ENCODE peak calls at places on chromosomes 12 and 14, in four cellular contexts. U is GM12878, X is HepG2, A is K562. K is an unnamed sample.

GRCh38 chr12:47904647-47905312 is at the start of gene VDR:
- DNase-seq in U (no peak), X (peak; percentile 28), A (peak; percentile 96), K (peak; percentile 96)

GRCh38 chr12:12684375-12685106 is 11.4 kb downstream of the GPR19 start:
- DNase-seq in U (no peak), X (peak; percentile 13), A (peak; percentile 15), K (no peak)

GRCh38 chr12:102504871-102505270 is 24.5 kb upstream of the IGF1 start:
- DNase-seq in U (no peak), X (no peak), A (no peak), K (no peak)

GRCh38 chr12:124452576-124453391 is 114.6 kb downstream of the NCOR2 start:
- DNase-seq in U (no peak), X (no peak), A (no peak), K (no peak)

GRCh38 chr12:67366530-67367196 is 97.5 kb downstream of the CAND1 start:
- DNase-seq in U (no peak), X (no peak), A (no peak), K (no peak)

GRCh38 chr12:30985814-30986452 is 59.4 kb downstream of the TSPAN11 start:
- DNase-seq in U (no peak), X (peak; percentile 33), A (peak; percentile 41), K (peak; percentile 72)

GRCh38 chr12:112283541-112283940 is 98.7 kb downstream of the HECTD4 start:
- DNase-seq in U (no peak), X (no peak), A (no peak), K (no peak)

GRCh38 chr12:80698266-80698665 is 9.2 kb upstream of the MYF6 start:
- DNase-seq in U (no peak), X (no peak), A (no peak), K (no peak)

GRCh38 chr14:55122441-55122986 is 6.5 kb upstream of the LGALS3 start:
- DNase-seq in U (no peak), X (peak; percentile 34), A (peak; percentile 54), K (no peak)

GRCh38 chr14:103699901-103700752 is 15.1 kb downstream of the XRCC3 start:
- DNase-seq in U (no peak), X (no peak), A (no peak), K (no peak)

GRCh38 chr14:56945291-56945690 is 135.0 kb upstream of the OTX2 start:
- DNase-seq in U (no peak), X (no peak), A (no peak), K (no peak)

GRCh38 chr14:54787263-54787662 is 115.4 kb downstream of the GCH1 start:
- DNase-seq in U (no peak), X (no peak), A (no peak), K (no peak)

GRCh38 chr12:91562476-91562875 is 379.9 kb upstream of the DCN start:
- DNase-seq in U (no peak), X (no peak), A (no peak), K (no peak)

GRCh38 chr12:28876423-28876822 is 272.7 kb upstream of the FAR2 start:
- DNase-seq in U (no peak), X (no peak), A (no peak), K (no peak)

GRCh38 chr14:101195309-101195724 is 291.8 kb upstream of the RTL1 start:
- DNase-seq in U (no peak), X (no peak), A (no peak), K (no peak)

GRCh38 chr14:38404100-38404541 is 148.2 kb upstream of the CLEC14A start:
- DNase-seq in U (no peak), X (no peak), A (no peak), K (no peak)

GRCh38 chr14:22982013-22982476 is 306 bp downstream of the AJUBA start:
- DNase-seq in U (no peak), X (no peak), A (no peak), K (no peak)

GRCh38 chr12:62750941-62751843 is 183.8 kb downstream of the PPM1H start:
- DNase-seq in U (no peak), X (no peak), A (no peak), K (no peak)

GRCh38 chr14:24231263-24232120 is 675 bp downstream of the NEDD8 start:
- DNase-seq in U (no peak), X (peak; percentile 40), A (peak; percentile 16), K (no peak)

GRCh38 chr14:60214003-60214402 is 35.0 kb upstream of the PPM1A start:
- DNase-seq in U (no peak), X (no peak), A (no peak), K (no peak)

GRCh38 chr12:51751657-51752056 is 96.9 kb downstream of the FIGNL2 start:
- DNase-seq in U (no peak), X (no peak), A (no peak), K (no peak)

GRCh38 chr14:104438166-104438887 is 141.2 kb upstream of the C14orf180 start:
- DNase-seq in U (no peak), X (no peak), A (no peak), K (no peak)

GRCh38 chr12:59007620-59008019 is 87.3 kb upstream of the LRIG3 start:
- DNase-seq in U (no peak), X (no peak), A (no peak), K (no peak)

GRCh38 chr14:26113930-26114329 is 483.9 kb downstream of the NOVA1 start:
- DNase-seq in U (no peak), X (no peak), A (no peak), K (no peak)

GRCh38 chr14:58100735-58101368 is 51.2 kb downstream of the ARMH4 start:
- DNase-seq in U (no peak), X (no peak), A (no peak), K (no peak)

GRCh38 chr14:46377305-46377704 is 274.3 kb downstream of the RPL10L start:
- DNase-seq in U (no peak), X (no peak), A (no peak), K (no peak)

GRCh38 chr12:52210186-52210924 is 18.5 kb upstream of the KRT80 start:
- DNase-seq in U (no peak), X (no peak), A (no peak), K (no peak)

GRCh38 chr12:45730842-45731336 is 1.4 kb downstream of the ARID2 start:
- DNase-seq in U (no peak), X (peak; percentile 60), A (no peak), K (peak; percentile 6)

GRCh38 chr12:97568336-97569180 is 106.0 kb downstream of the RMST start:
- DNase-seq in U (no peak), X (peak; percentile 99), A (no peak), K (no peak)
- TF ChIP-seq FOXK2 in U (no peak), X (peak; percentile 71), A (no peak), K (no peak)

GRCh38 chr12:71438670-71439361 is 782 bp upstream of the LGR5 start:
- DNase-seq in U (no peak), X (peak; percentile 98), A (no peak), K (peak; percentile 26)
- TF ChIP-seq SP1 in U (no peak), X (no peak), A (no peak), K (no peak)

GRCh38 chr14:92695562-92695961 is 52.9 kb downstream of the LGMN start:
- DNase-seq in U (no peak), X (no peak), A (no peak), K (no peak)

GRCh38 chr14:92690171-92691011 is 58.0 kb downstream of the LGMN start:
- DNase-seq in U (no peak), X (peak; percentile 45), A (no peak), K (peak; percentile 35)

GRCh38 chr14:92694807-92695206 is 53.6 kb downstream of the LGMN start:
- DNase-seq in U (no peak), X (no peak), A (no peak), K (no peak)

GRCh38 chr14:92693998-92694780 is 54.2 kb downstream of the LGMN start:
- DNase-seq in U (no peak), X (peak; percentile 88), A (no peak), K (no peak)

GRCh38 chr14:92692822-92693226 is 55.6 kb downstream of the LGMN start:
- DNase-seq in U (no peak), X (no peak), A (no peak), K (no peak)
- TF ChIP-seq BHLHE40 in U (no peak), X (no peak), A (no peak), K (no peak)

GRCh38 chr12:56753566-56753965 is 1.4 kb upstream of the PRIM1 start:
- DNase-seq in U (no peak), X (no peak), A (peak; percentile 63), K (no peak)

GRCh38 chr12:56759270-56759908 is 3.7 kb upstream of the HSD17B6 start:
- DNase-seq in U (no peak), X (peak; percentile 95), A (no peak), K (no peak)

GRCh38 chr12:56763753-56764657 is 881 bp downstream of the HSD17B6 start:
- DNase-seq in U (no peak), X (no peak), A (no peak), K (no peak)

GRCh38 chr12:56760460-56760859 is 2.7 kb upstream of the HSD17B6 start:
- DNase-seq in U (no peak), X (no peak), A (no peak), K (no peak)

GRCh38 chr12:56758728-56759269 is 4.3 kb upstream of the HSD17B6 start:
- DNase-seq in U (no peak), X (no peak), A (no peak), K (no peak)
- TF ChIP-seq FOXK2 in U (no peak), X (no peak), A (no peak), K (no peak)

DNA sequence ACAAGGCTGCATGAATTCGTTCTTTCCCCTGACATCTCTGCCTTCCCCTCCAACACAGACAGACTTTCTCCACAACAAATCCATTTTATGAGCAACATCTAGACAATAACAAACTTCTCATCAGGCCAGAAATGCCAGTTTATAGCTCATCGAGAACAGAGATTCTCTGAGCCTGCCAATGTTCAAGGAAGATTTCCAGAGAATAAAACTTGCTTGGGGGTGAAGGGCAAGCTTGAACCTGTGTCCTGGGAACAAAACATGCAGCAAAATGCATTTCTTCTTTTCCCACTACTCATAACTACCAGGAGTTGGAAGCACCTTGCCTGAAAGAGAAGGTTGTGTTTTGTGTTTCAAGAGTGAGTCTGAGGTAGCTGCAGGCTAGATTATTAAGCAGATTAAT is 6.8 kb downstream of the MAP1LC3B2 start:
- DNase-seq in U (no peak), X (no peak), A (no peak), K (no peak)
- TF ChIP-seq SP1 in U (no peak), X (no peak), A (no peak), K (no peak)

GRCh38 chr12:72228424-72228823 is 43.7 kb upstream of the TRHDE start:
- DNase-seq in U (no peak), X (no peak), A (no peak), K (no peak)
- TF ChIP-seq BHLHE40 in U (no peak), X (no peak), A (no peak), K (no peak)

K was measured in HEK293T.